ENCODE peak calls at places on chromosome 19, in ten cellular contexts. B is cardiac fibroblast, V is fibroblast of pulmonary artery, H is foreskin fibroblast, U is type B pancreatic cell, M is HCT116, Z is endothelial cell of umbilical vein, E is BJ, O is neural crest cell, A is body of pancreas. W is an unnamed sample.

GRCh38 chr19:45901432-45901903 is 945 bp downstream of the MYPOP start:
- DNase-seq in B (peak), V (peak), H (no peak), U (no peak), M (no peak), Z (peak), E (no peak), O (no peak), A (peak), W (no peak)

GRCh38 chr19:46574533-46574932 is 26.6 kb upstream of the CALM3 start:
- DNase-seq in B (no peak), V (no peak), H (no peak), U (no peak), M (no peak), Z (no peak), E (no peak), O (no peak), A (no peak), W (no peak)

GRCh38 chr19:15449620-15450527 is at the start of gene WIZ:
- DNase-seq in B (peak), V (peak), H (peak), U (peak), M (no peak), Z (peak), E (no peak), O (peak), A (peak), W (no peak)

GRCh38 chr19:1747285-1748114 is 5.8 kb upstream of the ONECUT3 start:
- DNase-seq in B (peak), V (peak), H (peak), U (no peak), M (peak), Z (peak), E (peak), O (no peak), A (peak), W (peak)

GRCh38 chr19:57241181-57241580 is 749 bp downstream of the ZNF805 start:
- DNase-seq in B (peak), V (peak), H (peak), U (no peak), M (no peak), Z (peak), E (no peak), O (no peak), A (no peak), W (no peak)

GRCh38 chr19:2782357-2782935 is 627 bp downstream of the SGTA start:
- DNase-seq in B (peak), V (no peak), H (no peak), U (no peak), M (no peak), Z (peak), E (no peak), O (no peak), A (peak), W (no peak)

GRCh38 chr19:45484273-45484945 is 12.4 kb downstream of the RTN2 start:
- DNase-seq in B (peak), V (peak), H (peak), U (no peak), M (no peak), Z (no peak), E (no peak), O (no peak), A (no peak), W (no peak)

GRCh38 chr19:33125929-33126388 is 6.0 kb upstream of the WDR88 start:
- DNase-seq in B (peak), V (peak), H (peak), U (no peak), M (peak), Z (peak), E (no peak), O (peak), A (peak), W (no peak)

GRCh38 chr19:50500060-50500752 is 10.8 kb downstream of the JOSD2 start:
- DNase-seq in B (no peak), V (no peak), H (no peak), U (no peak), M (no peak), Z (no peak), E (no peak), O (no peak), A (no peak), W (no peak)

DNA sequence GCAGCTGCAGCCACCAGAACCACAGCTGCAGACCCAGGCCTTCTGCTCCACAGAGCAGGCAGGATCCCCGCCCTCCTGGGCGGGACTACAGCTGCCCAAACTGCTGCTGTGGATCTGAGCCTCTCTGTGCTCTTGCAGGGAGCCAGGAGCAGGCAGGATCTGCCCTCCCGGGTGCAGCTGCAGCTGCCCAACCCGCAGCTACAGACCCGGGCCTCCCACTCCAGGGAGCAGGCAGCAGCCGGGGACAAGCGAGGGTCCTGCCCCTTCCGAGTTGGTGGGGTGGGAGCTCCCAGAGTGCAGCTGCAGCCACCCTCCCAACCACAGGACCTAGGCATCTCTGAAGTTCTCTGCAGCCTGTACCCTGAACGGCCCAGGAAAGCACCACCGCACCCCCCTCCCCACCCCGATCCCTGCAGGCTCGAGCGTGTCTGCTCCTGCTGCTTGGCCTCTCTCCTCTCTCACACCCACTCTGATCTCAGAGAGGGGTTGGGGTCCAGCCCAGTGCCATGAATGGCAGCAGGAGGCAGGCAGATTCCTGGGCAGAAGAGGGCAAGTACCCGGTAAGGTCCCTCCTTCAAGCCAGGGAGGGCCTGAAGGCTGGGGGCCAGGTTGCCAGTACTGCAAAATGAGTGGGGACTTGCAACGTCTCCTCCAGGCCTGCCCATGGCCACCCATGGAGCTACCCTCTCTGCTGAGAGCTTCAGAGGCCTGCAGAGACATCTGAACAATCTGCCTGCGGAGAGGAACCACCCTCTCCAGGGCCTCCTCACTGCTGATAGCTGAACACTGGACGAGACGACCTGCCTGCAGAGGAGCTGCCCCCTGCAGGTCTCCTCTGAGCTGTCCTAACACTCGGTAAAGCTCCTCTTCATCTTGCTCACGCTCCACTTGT is 16.4 kb upstream of the EMP3 start:
- DNase-seq in B (peak), V (peak), H (peak), U (no peak), M (no peak), Z (peak), E (no peak), O (no peak), A (no peak), W (no peak)
- TF ChIP-seq CTCF in B (peak), V (peak), H (peak), U (peak), M (peak), Z (no peak), E (peak), O (peak), A (no peak), W (peak)

GRCh38 chr19:18143902-18144301 is 9.1 kb upstream of the PIK3R2 start:
- DNase-seq in B (no peak), V (no peak), H (no peak), U (no peak), M (no peak), Z (no peak), E (no peak), O (no peak), A (no peak), W (no peak)
- TF ChIP-seq CTCF in B (no peak), V (no peak), H (no peak), U (no peak), M (no peak), Z (no peak), E (no peak), O (no peak), A (no peak), W (no peak)

GRCh38 chr19:21940684-21941083 is 70.1 kb downstream of the ZNF208 start:
- DNase-seq in B (no peak), V (no peak), H (no peak), U (no peak), M (no peak), Z (no peak), E (no peak), O (no peak), A (no peak), W (no peak)
- TF ChIP-seq CTCF in B (no peak), V (no peak), H (no peak), U (no peak), M (no peak), Z (no peak), E (no peak), O (no peak), A (no peak), W (no peak)

GRCh38 chr19:48203794-48204628 is 33.5 kb downstream of the ZSWIM9 start:
- DNase-seq in B (peak), V (peak), H (peak), U (peak), M (peak), Z (peak), E (peak), O (peak), A (peak), W (peak)
- TF ChIP-seq CTCF in B (no peak), V (no peak), H (no peak), U (no peak), M (no peak), Z (no peak), E (no peak), O (no peak), A (no peak), W (no peak)

GRCh38 chr19:17725422-17726078 is 6.3 kb downstream of the MAP1S start:
- DNase-seq in B (no peak), V (no peak), H (no peak), U (no peak), M (no peak), Z (no peak), E (no peak), O (no peak), A (no peak), W (no peak)
- TF ChIP-seq CTCF in B (peak), V (peak), H (peak), U (peak), M (peak), Z (peak), E (peak), O (peak), A (no peak), W (peak)